ENCODE peak calls at places on chromosomes 1 and 21, in nine cellular contexts. One of them, this sample, is unnamed. For H3K9me3, the result is how much of the 10 kb centered on the place peaks cover.

GRCh38 chr1:7956218-7957032 is 5.1 kb upstream of the PARK7 start:
- DNase-seq in cardiac muscle cell: no peak
- DNase-seq in tibial artery: no peak
- DNase-seq in left ventricle myocardium inferior: no peak
- DNase-seq in CD4-positive, alpha-beta T cell: no peak
- DNase-seq in H9: no peak
- DNase-seq in PC-3: no peak
- DNase-seq in tibial nerve: no peak
- DNase-seq in iPS DF 6.9: no peak
- DNase-seq in this sample: no peak

GRCh38 chr21:37463083-37463780 is 96.7 kb downstream of the DYRK1A start:
- DNase-seq in H9: no peak
- DNase-seq in tibial artery: no peak
- DNase-seq in PC-3: peak
- DNase-seq in left ventricle myocardium inferior: no peak
- DNase-seq in CD4-positive, alpha-beta T cell: no peak
- DNase-seq in iPS DF 6.9: no peak
- DNase-seq in cardiac muscle cell: peak
- DNase-seq in tibial nerve: no peak
- DNase-seq in this sample: no peak

GRCh38 chr1:178649582-178650350 is 75.3 kb upstream of the RALGPS2 start:
- DNase-seq in left ventricle myocardium inferior: no peak
- DNase-seq in H9: no peak
- DNase-seq in PC-3: peak
- DNase-seq in cardiac muscle cell: no peak
- DNase-seq in tibial artery: no peak
- DNase-seq in CD4-positive, alpha-beta T cell: no peak
- DNase-seq in iPS DF 6.9: no peak
- DNase-seq in tibial nerve: no peak
- DNase-seq in this sample: no peak

GRCh38 chr1:211734791-211735190 is 59.4 kb upstream of the NEK2 start:
- DNase-seq in cardiac muscle cell: no peak
- DNase-seq in CD4-positive, alpha-beta T cell: no peak
- DNase-seq in tibial artery: no peak
- DNase-seq in left ventricle myocardium inferior: no peak
- DNase-seq in PC-3: peak
- DNase-seq in iPS DF 6.9: no peak
- DNase-seq in H9: no peak
- DNase-seq in tibial nerve: no peak
- DNase-seq in this sample: no peak

GRCh38 chr1:220529530-220529920 is 1.6 kb downstream of the MARK1 start:
- DNase-seq in cardiac muscle cell: no peak
- DNase-seq in tibial artery: no peak
- DNase-seq in CD4-positive, alpha-beta T cell: no peak
- DNase-seq in iPS DF 6.9: no peak
- DNase-seq in left ventricle myocardium inferior: no peak
- DNase-seq in PC-3: no peak
- DNase-seq in tibial nerve: no peak
- DNase-seq in H9: no peak
- DNase-seq in this sample: no peak

GRCh38 chr1:81414417-81415087 is 386.2 kb upstream of the ADGRL2 start:
- DNase-seq in left ventricle myocardium inferior: peak
- DNase-seq in CD4-positive, alpha-beta T cell: no peak
- DNase-seq in tibial nerve: peak
- DNase-seq in H9: peak
- DNase-seq in cardiac muscle cell: peak
- DNase-seq in iPS DF 6.9: peak
- DNase-seq in PC-3: peak
- DNase-seq in tibial artery: peak
- DNase-seq in this sample: peak

GRCh38 chr1:84611796-84612195 is 37.6 kb upstream of the CTBS start:
- DNase-seq in CD4-positive, alpha-beta T cell: no peak
- DNase-seq in PC-3: no peak
- DNase-seq in iPS DF 6.9: no peak
- DNase-seq in H9: no peak
- DNase-seq in tibial artery: no peak
- DNase-seq in tibial nerve: no peak
- DNase-seq in cardiac muscle cell: peak
- DNase-seq in left ventricle myocardium inferior: no peak
- DNase-seq in this sample: no peak

GRCh38 chr21:42880352-42880751 is 1.0 kb upstream of the WDR4 start:
- DNase-seq in tibial nerve: no peak
- DNase-seq in cardiac muscle cell: no peak
- DNase-seq in PC-3: no peak
- DNase-seq in tibial artery: no peak
- DNase-seq in H9: no peak
- DNase-seq in iPS DF 6.9: no peak
- DNase-seq in CD4-positive, alpha-beta T cell: no peak
- DNase-seq in left ventricle myocardium inferior: no peak
- DNase-seq in this sample: no peak

GRCh38 chr1:202631076-202631923 is 79.0 kb downstream of the SYT2 start:
- DNase-seq in PC-3: no peak
- DNase-seq in left ventricle myocardium inferior: no peak
- DNase-seq in H9: no peak
- DNase-seq in cardiac muscle cell: no peak
- DNase-seq in tibial artery: no peak
- DNase-seq in iPS DF 6.9: no peak
- DNase-seq in tibial nerve: no peak
- DNase-seq in CD4-positive, alpha-beta T cell: no peak
- DNase-seq in this sample: no peak

GRCh38 chr1:221274373-221274772 is 395.1 kb downstream of the HLX start:
- DNase-seq in left ventricle myocardium inferior: no peak
- DNase-seq in PC-3: no peak
- DNase-seq in tibial nerve: no peak
- DNase-seq in tibial artery: no peak
- DNase-seq in iPS DF 6.9: no peak
- DNase-seq in H9: no peak
- DNase-seq in cardiac muscle cell: no peak
- DNase-seq in CD4-positive, alpha-beta T cell: no peak
- DNase-seq in this sample: no peak

GRCh38 chr1:228393268-228393699 is 13.4 kb downstream of the TRIM11 start:
- DNase-seq in tibial artery: peak
- DNase-seq in cardiac muscle cell: peak
- DNase-seq in H9: no peak
- DNase-seq in PC-3: peak
- DNase-seq in CD4-positive, alpha-beta T cell: no peak
- DNase-seq in tibial nerve: no peak
- DNase-seq in left ventricle myocardium inferior: peak
- DNase-seq in iPS DF 6.9: no peak
- DNase-seq in this sample: peak

GRCh38 chr1:7567376-7567775 is 203.7 kb upstream of the VAMP3 start:
- DNase-seq in iPS DF 6.9: no peak
- DNase-seq in left ventricle myocardium inferior: no peak
- DNase-seq in CD4-positive, alpha-beta T cell: no peak
- DNase-seq in PC-3: no peak
- DNase-seq in tibial nerve: no peak
- DNase-seq in cardiac muscle cell: no peak
- DNase-seq in tibial artery: no peak
- DNase-seq in H9: no peak
- DNase-seq in this sample: no peak

GRCh38 chr21:39451332-39452206 is at the start of gene SH3BGR:
- DNase-seq in tibial nerve: peak
- DNase-seq in CD4-positive, alpha-beta T cell: no peak
- DNase-seq in H9: peak
- DNase-seq in PC-3: peak
- DNase-seq in cardiac muscle cell: peak
- DNase-seq in tibial artery: peak
- DNase-seq in left ventricle myocardium inferior: peak
- DNase-seq in iPS DF 6.9: peak
- DNase-seq in this sample: peak

GRCh38 chr1:86998727-86999126 is 84.3 kb downstream of the HS2ST1 start:
- DNase-seq in left ventricle myocardium inferior: no peak
- DNase-seq in H9: no peak
- DNase-seq in PC-3: no peak
- DNase-seq in cardiac muscle cell: no peak
- DNase-seq in tibial nerve: no peak
- DNase-seq in iPS DF 6.9: no peak
- DNase-seq in tibial artery: no peak
- DNase-seq in CD4-positive, alpha-beta T cell: no peak
- DNase-seq in this sample: no peak

GRCh38 chr1:245155186-245156040 is 628 bp downstream of the KIF26B start:
- DNase-seq in iPS DF 6.9: no peak
- DNase-seq in CD4-positive, alpha-beta T cell: no peak
- DNase-seq in tibial nerve: no peak
- DNase-seq in tibial artery: no peak
- DNase-seq in cardiac muscle cell: peak
- DNase-seq in H9: peak
- DNase-seq in left ventricle myocardium inferior: no peak
- DNase-seq in PC-3: peak
- DNase-seq in this sample: no peak

GRCh38 chr1:197302775-197303174 is 34.7 kb downstream of the CRB1 start:
- DNase-seq in H9: no peak
- DNase-seq in iPS DF 6.9: no peak
- DNase-seq in left ventricle myocardium inferior: no peak
- DNase-seq in cardiac muscle cell: no peak
- DNase-seq in PC-3: peak
- DNase-seq in tibial artery: no peak
- DNase-seq in tibial nerve: no peak
- DNase-seq in CD4-positive, alpha-beta T cell: no peak
- DNase-seq in this sample: no peak

GRCh38 chr1:5638582-5638981 is 353.6 kb downstream of the NPHP4 start:
- DNase-seq in tibial artery: no peak
- DNase-seq in left ventricle myocardium inferior: no peak
- DNase-seq in cardiac muscle cell: no peak
- DNase-seq in CD4-positive, alpha-beta T cell: no peak
- DNase-seq in iPS DF 6.9: no peak
- DNase-seq in PC-3: no peak
- DNase-seq in tibial nerve: no peak
- DNase-seq in H9: peak
- DNase-seq in this sample: no peak

GRCh38 chr1:32933742-32934322 is 30.8 kb downstream of the RNF19B start:
- DNase-seq in tibial nerve: no peak
- DNase-seq in CD4-positive, alpha-beta T cell: no peak
- DNase-seq in iPS DF 6.9: no peak
- DNase-seq in left ventricle myocardium inferior: no peak
- DNase-seq in cardiac muscle cell: peak
- DNase-seq in H9: no peak
- DNase-seq in PC-3: peak
- DNase-seq in tibial artery: no peak
- DNase-seq in this sample: peak

GRCh38 chr21:28442085-28442484 is 550.6 kb downstream of the LTN1 start:
- DNase-seq in iPS DF 6.9: no peak
- DNase-seq in PC-3: no peak
- DNase-seq in left ventricle myocardium inferior: no peak
- DNase-seq in CD4-positive, alpha-beta T cell: no peak
- DNase-seq in H9: no peak
- DNase-seq in tibial nerve: no peak
- DNase-seq in tibial artery: no peak
- DNase-seq in cardiac muscle cell: no peak
- DNase-seq in this sample: no peak
- H3K9me3 ChIP-seq in iPS DF 6.9: under half
- H3K9me3 ChIP-seq in PC-3: under half
- H3K9me3 ChIP-seq in left ventricle myocardium inferior: under half
- H3K9me3 ChIP-seq in CD4-positive, alpha-beta T cell: under half
- H3K9me3 ChIP-seq in H9: under half
- H3K9me3 ChIP-seq in tibial nerve: under half
- H3K9me3 ChIP-seq in tibial artery: under half
- H3K9me3 ChIP-seq in cardiac muscle cell: under half
- H3K9me3 ChIP-seq in this sample: under half

DNA sequence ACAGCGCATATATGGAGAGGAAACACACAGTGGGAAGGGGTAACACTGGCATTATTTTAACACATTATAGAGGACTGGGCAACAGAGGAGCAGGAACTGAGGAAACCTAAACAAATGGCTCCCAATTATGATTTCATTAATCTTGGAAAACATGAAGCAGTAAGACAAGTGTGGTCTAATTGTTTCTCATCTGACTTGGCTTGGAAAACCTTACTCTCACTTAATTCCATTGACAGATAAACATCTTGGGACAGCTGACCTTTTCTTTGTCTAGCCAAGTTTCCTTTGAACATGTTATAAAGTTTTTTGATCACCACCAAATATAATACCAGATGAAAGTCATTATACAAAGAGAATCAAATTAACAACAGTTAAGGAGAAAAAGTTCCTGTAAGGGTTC is 50.2 kb downstream of the ALG14 start:
- DNase-seq in tibial artery: no peak
- DNase-seq in cardiac muscle cell: no peak
- DNase-seq in H9: no peak
- DNase-seq in PC-3: no peak
- DNase-seq in iPS DF 6.9: no peak
- DNase-seq in left ventricle myocardium inferior: no peak
- DNase-seq in tibial nerve: no peak
- DNase-seq in CD4-positive, alpha-beta T cell: no peak
- DNase-seq in this sample: no peak
- H3K27ac ChIP-seq in tibial artery: peak
- H3K27ac ChIP-seq in cardiac muscle cell: no peak
- H3K27ac ChIP-seq in H9: no peak
- H3K27ac ChIP-seq in PC-3: no peak
- H3K27ac ChIP-seq in iPS DF 6.9: no peak
- H3K27ac ChIP-seq in left ventricle myocardium inferior: peak
- H3K27ac ChIP-seq in tibial nerve: peak
- H3K27ac ChIP-seq in CD4-positive, alpha-beta T cell: no peak
- H3K27ac ChIP-seq in this sample: peak

GRCh38 chr1:83043192-83043591 is 955.7 kb downstream of the TTLL7 start:
- DNase-seq in iPS DF 6.9: no peak
- DNase-seq in H9: no peak
- DNase-seq in cardiac muscle cell: no peak
- DNase-seq in tibial artery: no peak
- DNase-seq in CD4-positive, alpha-beta T cell: no peak
- DNase-seq in PC-3: no peak
- DNase-seq in left ventricle myocardium inferior: no peak
- DNase-seq in tibial nerve: no peak
- DNase-seq in this sample: no peak
- H3K9me3 ChIP-seq in iPS DF 6.9: under half
- H3K9me3 ChIP-seq in H9: under half
- H3K9me3 ChIP-seq in cardiac muscle cell: under half
- H3K9me3 ChIP-seq in tibial artery: under half
- H3K9me3 ChIP-seq in CD4-positive, alpha-beta T cell: under half
- H3K9me3 ChIP-seq in PC-3: under half
- H3K9me3 ChIP-seq in left ventricle myocardium inferior: under half
- H3K9me3 ChIP-seq in tibial nerve: under half
- H3K9me3 ChIP-seq in this sample: under half

GRCh38 chr1:155253797-155254196 is 1.5 kb downstream of the ENTREP3 start:
- DNase-seq in CD4-positive, alpha-beta T cell: no peak
- DNase-seq in H9: no peak
- DNase-seq in tibial artery: no peak
- DNase-seq in cardiac muscle cell: no peak
- DNase-seq in left ventricle myocardium inferior: no peak
- DNase-seq in tibial nerve: no peak
- DNase-seq in iPS DF 6.9: no peak
- DNase-seq in PC-3: peak
- DNase-seq in this sample: no peak

GRCh38 chr1:155254228-155254713 is 1.0 kb downstream of the ENTREP3 start:
- DNase-seq in tibial nerve: no peak
- DNase-seq in cardiac muscle cell: no peak
- DNase-seq in PC-3: no peak
- DNase-seq in left ventricle myocardium inferior: no peak
- DNase-seq in H9: no peak
- DNase-seq in tibial artery: no peak
- DNase-seq in iPS DF 6.9: no peak
- DNase-seq in CD4-positive, alpha-beta T cell: no peak
- DNase-seq in this sample: no peak

GRCh38 chr1:155256101-155256852 is 994 bp upstream of the ENTREP3 start:
- DNase-seq in iPS DF 6.9: no peak
- DNase-seq in H9: no peak
- DNase-seq in tibial artery: no peak
- DNase-seq in CD4-positive, alpha-beta T cell: no peak
- DNase-seq in tibial nerve: no peak
- DNase-seq in left ventricle myocardium inferior: no peak
- DNase-seq in cardiac muscle cell: no peak
- DNase-seq in PC-3: no peak
- DNase-seq in this sample: no peak

GRCh38 chr1:155254714-155255242 is 505 bp downstream of the ENTREP3 start:
- DNase-seq in H9: no peak
- DNase-seq in cardiac muscle cell: no peak
- DNase-seq in tibial nerve: no peak
- DNase-seq in PC-3: peak
- DNase-seq in CD4-positive, alpha-beta T cell: no peak
- DNase-seq in tibial artery: no peak
- DNase-seq in left ventricle myocardium inferior: no peak
- DNase-seq in iPS DF 6.9: no peak
- DNase-seq in this sample: no peak

GRCh38 chr1:155255243-155256100 is at the start of gene ENTREP3:
- DNase-seq in CD4-positive, alpha-beta T cell: peak
- DNase-seq in PC-3: peak
- DNase-seq in tibial nerve: peak
- DNase-seq in cardiac muscle cell: peak
- DNase-seq in H9: peak
- DNase-seq in left ventricle myocardium inferior: peak
- DNase-seq in iPS DF 6.9: no peak
- DNase-seq in tibial artery: peak
- DNase-seq in this sample: peak
- H3K27ac ChIP-seq in CD4-positive, alpha-beta T cell: peak
- H3K27ac ChIP-seq in PC-3: peak
- H3K27ac ChIP-seq in tibial nerve: peak
- H3K27ac ChIP-seq in cardiac muscle cell: peak
- H3K27ac ChIP-seq in H9: no peak
- H3K27ac ChIP-seq in left ventricle myocardium inferior: peak
- H3K27ac ChIP-seq in iPS DF 6.9: no peak
- H3K27ac ChIP-seq in tibial artery: peak
- H3K27ac ChIP-seq in this sample: peak